ENCODE peak calls at places on chromosomes 3 and 15, in five cellular contexts. P is kidney; G is AG20443; I is heart left ventricle; U is stimulated activated CD8-positive, alpha-beta memory T cell treated with anti-CD3 and anti-CD28 coated beads, Interleukin-7, amount 100 ng/mL, for 1 hour. Q is an unnamed sample.
A peak's percentile ranks its signal among the peaks of the same experiment; 100 is the strongest.

GRCh38 chr3:12229144-12229871 is 59.6 kb upstream of the PPARG start:
- DNase-seq in P (no peak), G (no peak), I (no peak), U (no peak), Q (peak; percentile 64)

GRCh38 chr3:113275876-113276580 is 64.7 kb downstream of the BOC start:
- DNase-seq in P (peak; percentile 79), G (peak; percentile 80), I (no peak), U (no peak), Q (no peak)

GRCh38 chr3:66393486-66394260 is 107.1 kb downstream of the LRIG1 start:
- DNase-seq in P (no peak), G (no peak), I (no peak), U (no peak), Q (peak; percentile 33)

GRCh38 chr3:153818338-153818737 is 302.9 kb upstream of the ARHGEF26 start:
- DNase-seq in P (no peak), G (no peak), I (no peak), U (no peak), Q (no peak)

GRCh38 chr3:111173328-111173900 is 101.8 kb downstream of the NECTIN3 start:
- DNase-seq in P (no peak), G (no peak), I (no peak), U (no peak), Q (peak; percentile 57)

GRCh38 chr3:66405701-66406091 is 95.1 kb downstream of the LRIG1 start:
- DNase-seq in P (no peak), G (peak; percentile 89), I (no peak), U (no peak), Q (no peak)

GRCh38 chr3:59771760-59772159 is 721.9 kb upstream of the CFAP20DC start:
- DNase-seq in P (no peak), G (peak; percentile 70), I (no peak), U (no peak), Q (no peak)

GRCh38 chr15:35888815-35889214 is 342.9 kb upstream of the DPH6 start:
- DNase-seq in P (no peak), G (no peak), I (no peak), U (no peak), Q (no peak)

GRCh38 chr15:49122541-49123062 is 32.8 kb downstream of the COPS2 start:
- DNase-seq in P (no peak), G (no peak), I (no peak), U (no peak), Q (no peak)

GRCh38 chr15:90402230-90402629 is 14.2 kb downstream of the IQGAP1 start:
- DNase-seq in P (no peak), G (peak; percentile 69), I (no peak), U (no peak), Q (no peak)